ENCODE peak calls at places on chromosomes 6 and 20, in nine cellular contexts. V is A549; I is CD4-positive, alpha-beta T cell; B is brain microvascular endothelial cell; K is GM12878; D is HCT116; J is GM23248; S is CD8-positive, alpha-beta T cell; W is hepatocyte. H is an unnamed sample.

GRCh38 chr6:75802366-75802765 is 53.3 kb downstream of the MYO6 start:
- DNase-seq in V (no peak), I (no peak), B (peak), K (no peak), D (peak), J (peak), S (no peak), W (no peak), H (no peak)

GRCh38 chr20:48845000-48845399 is 17.2 kb upstream of the PREX1 start:
- DNase-seq in V (no peak), I (no peak), B (no peak), K (no peak), D (no peak), J (peak), S (no peak), W (no peak), H (no peak)

GRCh38 chr6:108793449-108794134 is 54.6 kb upstream of the ARMC2 start:
- DNase-seq in V (no peak), I (no peak), B (no peak), K (no peak), D (no peak), J (no peak), S (no peak), W (no peak), H (no peak)

GRCh38 chr6:30711758-30712380 is 5.2 kb downstream of the MDC1 start:
- DNase-seq in V (no peak), I (no peak), B (no peak), K (no peak), D (no peak), J (no peak), S (no peak), W (no peak), H (no peak)

GRCh38 chr6:20905377-20905776 is 371.1 kb downstream of the CDKAL1 start:
- DNase-seq in V (no peak), I (no peak), B (no peak), K (no peak), D (no peak), J (no peak), S (no peak), W (no peak), H (no peak)

GRCh38 chr6:109484161-109484560 is 1.1 kb upstream of the ZBTB24 start:
- DNase-seq in V (no peak), I (no peak), B (no peak), K (no peak), D (no peak), J (peak), S (no peak), W (no peak), H (no peak)

GRCh38 chr6:99347804-99348203 is 1.7 kb downstream of the FAXC start:
- DNase-seq in V (no peak), I (no peak), B (no peak), K (no peak), D (no peak), J (no peak), S (no peak), W (no peak), H (no peak)

GRCh38 chr6:164098857-164099534 is 684.5 kb downstream of the QKI start:
- DNase-seq in V (no peak), I (no peak), B (no peak), K (no peak), D (no peak), J (no peak), S (no peak), W (peak), H (no peak)

GRCh38 chr6:121274896-121275295 is 59.4 kb downstream of the TBC1D32 start:
- DNase-seq in V (no peak), I (no peak), B (no peak), K (no peak), D (no peak), J (no peak), S (no peak), W (no peak), H (no peak)

GRCh38 chr20:4812216-4812615 is 90.5 kb downstream of the PRND start:
- DNase-seq in V (no peak), I (peak), B (no peak), K (no peak), D (no peak), J (no peak), S (no peak), W (no peak), H (no peak)

GRCh38 chr20:47360489-47361267 is 4.2 kb upstream of the ZMYND8 start:
- DNase-seq in V (peak), I (no peak), B (peak), K (no peak), D (peak), J (peak), S (no peak), W (peak), H (peak)

GRCh38 chr20:9503530-9504251 is 10.7 kb upstream of the LAMP5 start:
- DNase-seq in V (no peak), I (no peak), B (peak), K (no peak), D (no peak), J (peak), S (no peak), W (no peak), H (no peak)

GRCh38 chr6:64383277-64383676 is 747.7 kb downstream of the PHF3 start:
- DNase-seq in V (no peak), I (no peak), B (no peak), K (no peak), D (no peak), J (peak), S (no peak), W (no peak), H (no peak)

GRCh38 chr20:35010405-35011192 is 54.9 kb downstream of the MYH7B start:
- DNase-seq in V (no peak), I (no peak), B (no peak), K (no peak), D (no peak), J (no peak), S (no peak), W (no peak), H (no peak)

GRCh38 chr6:150666071-150666470 is 66.4 kb downstream of the PLEKHG1 start:
- DNase-seq in V (no peak), I (no peak), B (no peak), K (no peak), D (no peak), J (no peak), S (no peak), W (no peak), H (no peak)

GRCh38 chr6:38346291-38347079 is 293.2 kb downstream of the BTBD9 start:
- DNase-seq in V (no peak), I (no peak), B (peak), K (no peak), D (no peak), J (peak), S (no peak), W (no peak), H (no peak)

GRCh38 chr6:52161689-52162438 is 24.3 kb upstream of the IL17A start:
- DNase-seq in V (no peak), I (no peak), B (no peak), K (no peak), D (no peak), J (no peak), S (no peak), W (no peak), H (no peak)

GRCh38 chr6:97586344-97586743 is 303.3 kb upstream of the MMS22L start:
- DNase-seq in V (no peak), I (no peak), B (peak), K (no peak), D (no peak), J (peak), S (no peak), W (peak), H (no peak)

GRCh38 chr6:30231067-30231466 is 17.9 kb upstream of the TRIM26 start:
- DNase-seq in V (no peak), I (no peak), B (no peak), K (no peak), D (no peak), J (no peak), S (no peak), W (no peak), H (no peak)

DNA sequence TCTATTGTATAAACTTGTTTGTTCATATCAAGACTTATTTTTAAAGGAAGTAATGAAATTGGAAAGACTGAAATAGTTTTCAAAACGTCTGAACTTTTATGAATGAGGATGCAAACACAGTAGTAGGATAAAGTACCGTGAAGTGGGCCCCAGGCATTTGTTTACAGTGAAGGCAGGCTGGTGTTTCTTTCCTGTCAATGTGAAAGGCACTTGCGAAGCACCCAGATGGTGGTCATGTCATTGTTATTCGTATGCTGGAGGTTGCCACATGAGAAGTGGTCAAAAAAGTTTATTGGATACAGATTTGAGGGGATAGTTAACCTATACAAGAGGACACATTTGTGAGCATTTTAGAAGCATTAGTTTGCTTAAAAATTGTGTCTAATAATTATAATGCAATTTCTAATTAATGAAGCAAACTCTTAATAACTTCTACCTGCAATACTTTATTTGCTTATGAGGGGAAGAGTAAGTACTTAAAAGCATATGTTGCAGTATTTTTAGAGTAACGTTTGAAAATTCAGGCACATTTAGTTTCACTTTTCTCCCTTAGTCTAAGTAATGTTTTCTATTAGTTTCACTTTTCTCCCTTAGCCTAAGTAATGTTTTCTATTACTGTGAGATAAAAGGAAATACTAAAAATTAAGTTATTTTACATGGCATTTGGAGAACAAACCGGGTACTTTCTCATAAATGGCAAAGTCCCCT is 120.8 kb upstream of the CLDN20 start:
- DNase-seq in V (no peak), I (no peak), B (no peak), K (no peak), D (no peak), J (peak), S (no peak), W (no peak), H (no peak)
- H3K27ac ChIP-seq in V (no peak), I (no peak), B (peak), K (peak), D (no peak), J (peak), S (peak), W (peak), H (no peak)

DNA sequence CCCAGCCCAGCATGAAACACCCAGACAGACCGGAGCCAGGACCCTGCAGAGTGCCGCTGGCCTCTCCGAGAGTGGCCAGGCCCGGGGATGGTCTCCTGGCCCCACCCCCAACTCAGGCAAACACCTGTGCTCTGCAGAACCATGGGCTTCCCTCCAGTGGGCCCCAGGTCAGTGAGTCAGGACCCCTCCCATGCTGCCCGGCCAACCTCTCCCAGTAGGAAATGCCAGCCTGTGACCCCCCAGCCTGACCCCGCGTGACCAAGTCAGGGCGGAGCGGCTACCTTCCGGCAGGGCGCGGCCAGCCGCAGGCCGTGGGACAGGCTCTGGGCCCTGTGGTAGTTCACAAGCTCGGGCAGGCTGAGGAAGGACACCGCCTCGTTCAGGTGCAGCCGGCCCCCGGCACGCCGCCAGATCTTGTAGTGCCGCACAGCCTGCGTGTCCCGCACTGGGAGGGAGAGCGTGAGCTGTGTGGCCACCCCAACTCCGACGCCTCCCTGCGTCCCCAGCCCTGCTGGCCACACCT is 3.2 kb downstream of the PTK6 start:
- DNase-seq in V (no peak), I (no peak), B (no peak), K (no peak), D (no peak), J (no peak), S (no peak), W (no peak), H (no peak)
- H3K27ac ChIP-seq in V (no peak), I (no peak), B (no peak), K (no peak), D (peak), J (no peak), S (no peak), W (no peak), H (no peak)

GRCh38 chr20:43915209-43916072 is 789 bp downstream of the TOX2 start:
- DNase-seq in V (no peak), I (no peak), B (no peak), K (no peak), D (no peak), J (peak), S (no peak), W (peak), H (no peak)
- H3K27ac ChIP-seq in V (peak), I (no peak), B (no peak), K (peak), D (peak), J (no peak), S (no peak), W (no peak), H (no peak)

GRCh38 chr6:37137881-37138568 is 31.9 kb upstream of the PIM1 start:
- DNase-seq in V (peak), I (no peak), B (peak), K (no peak), D (no peak), J (peak), S (no peak), W (peak), H (no peak)

GRCh38 chr6:37135835-37136694 is 33.9 kb upstream of the PIM1 start:
- DNase-seq in V (no peak), I (no peak), B (no peak), K (no peak), D (no peak), J (peak), S (no peak), W (peak), H (no peak)

GRCh38 chr6:37134622-37135191 is 35.2 kb upstream of the PIM1 start:
- DNase-seq in V (peak), I (no peak), B (peak), K (no peak), D (peak), J (peak), S (no peak), W (peak), H (no peak)

GRCh38 chr6:37137201-37137880 is 32.6 kb upstream of the PIM1 start:
- DNase-seq in V (peak), I (no peak), B (peak), K (no peak), D (peak), J (peak), S (no peak), W (peak), H (no peak)

GRCh38 chr6:37136821-37137200 is 33.1 kb upstream of the PIM1 start:
- DNase-seq in V (no peak), I (no peak), B (no peak), K (no peak), D (no peak), J (no peak), S (no peak), W (no peak), H (no peak)
- H3K27ac ChIP-seq in V (peak), I (no peak), B (peak), K (peak), D (peak), J (peak), S (no peak), W (peak), H (no peak)

GRCh38 chr6:35599761-35600658 is 87.3 kb upstream of the TULP1 start:
- DNase-seq in V (no peak), I (no peak), B (no peak), K (no peak), D (no peak), J (peak), S (no peak), W (no peak), H (no peak)
- H3K27ac ChIP-seq in V (peak), I (peak), B (peak), K (no peak), D (peak), J (no peak), S (peak), W (peak), H (peak)

DNA sequence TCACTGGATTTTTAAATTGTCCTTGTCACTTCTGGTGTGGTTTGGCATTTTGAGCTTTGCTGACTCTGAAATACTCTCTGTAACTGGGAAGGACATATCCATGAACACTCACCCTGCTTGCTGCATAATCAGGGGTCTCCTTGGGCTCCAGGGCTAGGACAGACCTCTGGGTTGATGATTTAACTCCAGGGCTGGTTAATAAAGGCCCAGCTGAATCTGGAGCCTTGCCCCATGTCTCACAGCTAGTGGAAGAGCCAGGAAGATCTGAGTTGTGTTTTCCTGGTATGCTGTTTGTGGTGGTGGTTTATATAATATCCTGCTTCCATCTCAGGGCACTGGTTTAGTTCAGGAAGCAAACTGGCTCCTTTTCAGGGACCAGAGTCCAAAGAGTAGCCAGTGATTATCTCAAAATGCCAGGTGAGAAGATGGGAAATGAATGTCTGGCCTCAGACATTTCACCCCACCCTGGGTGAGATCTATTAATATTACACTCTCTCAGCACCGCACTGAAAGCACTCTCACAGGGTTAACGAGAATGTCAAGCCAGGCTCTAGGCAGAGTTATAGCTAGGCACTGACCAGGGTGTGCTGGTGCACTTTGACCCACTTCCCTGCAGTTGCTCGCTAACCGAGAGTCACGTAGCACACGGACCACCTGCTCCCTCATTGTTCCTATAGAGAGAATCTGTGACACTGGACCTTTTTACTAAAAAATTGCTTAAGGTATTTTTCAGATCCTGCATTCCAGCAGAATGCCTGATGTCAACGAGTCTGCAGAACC is 90.1 kb upstream of the SLC22A16 start:
- DNase-seq in V (no peak), I (no peak), B (no peak), K (no peak), D (no peak), J (peak), S (no peak), W (peak), H (no peak)
- H3K27ac ChIP-seq in V (no peak), I (no peak), B (no peak), K (no peak), D (no peak), J (no peak), S (no peak), W (peak), H (no peak)

DNA sequence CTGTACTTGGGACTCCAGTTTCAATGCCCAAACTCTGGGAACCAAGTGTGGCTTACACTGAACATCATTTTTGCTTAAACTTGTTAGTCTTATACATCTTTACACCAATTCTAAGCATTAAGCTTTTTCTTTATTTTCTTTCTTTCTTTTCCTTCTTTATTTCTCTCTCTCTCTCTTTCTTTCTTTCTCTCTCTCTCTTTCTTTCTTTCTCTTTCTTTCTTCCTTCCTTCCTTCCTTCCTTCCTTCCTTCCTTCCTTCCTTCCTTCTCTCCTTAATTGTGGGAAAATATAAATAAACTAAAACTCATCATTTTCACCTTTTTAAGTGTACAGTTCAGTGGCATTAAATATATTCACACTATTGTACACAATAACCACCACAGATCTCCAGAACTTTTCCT is 31.6 kb upstream of the HLA-DQA2 start:
- DNase-seq in V (no peak), I (no peak), B (no peak), K (no peak), D (no peak), J (no peak), S (no peak), W (no peak), H (no peak)
- H3K27ac ChIP-seq in V (no peak), I (no peak), B (no peak), K (no peak), D (no peak), J (no peak), S (no peak), W (no peak), H (no peak)

GRCh38 chr6:137173501-137173900 is at the start of gene IL22RA2:
- DNase-seq in V (no peak), I (no peak), B (no peak), K (no peak), D (no peak), J (no peak), S (no peak), W (no peak), H (no peak)
- H3K27ac ChIP-seq in V (no peak), I (no peak), B (no peak), K (peak), D (no peak), J (no peak), S (no peak), W (no peak), H (no peak)